ENCODE peak calls at places on chromosomes 12 and 14, in eight cellular contexts. One of them, this sample, is unnamed.

GRCh38 chr14:88941414-88941813 is 117.0 kb downstream of the TTC8 start:
- DNase-seq in fibroblast of mammary gland: no peak
- DNase-seq in A549: no peak
- DNase-seq in dorsolateral prefrontal cortex: no peak
- DNase-seq in heart right ventricle: no peak
- DNase-seq in MM.1S: no peak
- DNase-seq in AG10803: no peak
- DNase-seq in hepatocyte: no peak
- DNase-seq in this sample: no peak

GRCh38 chr12:77231548-77231947 is 166.2 kb upstream of the E2F7 start:
- DNase-seq in AG10803: peak
- DNase-seq in dorsolateral prefrontal cortex: no peak
- DNase-seq in hepatocyte: peak
- DNase-seq in heart right ventricle: peak
- DNase-seq in MM.1S: no peak
- DNase-seq in fibroblast of mammary gland: peak
- DNase-seq in A549: no peak
- DNase-seq in this sample: peak

GRCh38 chr12:100268835-100269564 is 2.0 kb downstream of the SCYL2 start:
- DNase-seq in MM.1S: no peak
- DNase-seq in fibroblast of mammary gland: peak
- DNase-seq in hepatocyte: peak
- DNase-seq in AG10803: no peak
- DNase-seq in A549: no peak
- DNase-seq in heart right ventricle: no peak
- DNase-seq in dorsolateral prefrontal cortex: no peak
- DNase-seq in this sample: no peak

GRCh38 chr12:19031032-19031431 is 98.5 kb upstream of the PLEKHA5 start:
- DNase-seq in A549: peak
- DNase-seq in fibroblast of mammary gland: peak
- DNase-seq in heart right ventricle: no peak
- DNase-seq in hepatocyte: peak
- DNase-seq in dorsolateral prefrontal cortex: no peak
- DNase-seq in AG10803: peak
- DNase-seq in MM.1S: no peak
- DNase-seq in this sample: no peak

GRCh38 chr14:54438703-54439102 is 2.5 kb downstream of the CNIH1 start:
- DNase-seq in heart right ventricle: no peak
- DNase-seq in dorsolateral prefrontal cortex: no peak
- DNase-seq in hepatocyte: no peak
- DNase-seq in A549: no peak
- DNase-seq in fibroblast of mammary gland: no peak
- DNase-seq in MM.1S: no peak
- DNase-seq in AG10803: no peak
- DNase-seq in this sample: no peak

GRCh38 chr14:64654072-64654899 is 49.9 kb upstream of the PLEKHG3 start:
- DNase-seq in heart right ventricle: no peak
- DNase-seq in fibroblast of mammary gland: peak
- DNase-seq in A549: peak
- DNase-seq in dorsolateral prefrontal cortex: no peak
- DNase-seq in AG10803: peak
- DNase-seq in MM.1S: no peak
- DNase-seq in hepatocyte: peak
- DNase-seq in this sample: no peak

GRCh38 chr12:14249368-14249767 is 116.1 kb upstream of the ATF7IP start:
- DNase-seq in A549: no peak
- DNase-seq in heart right ventricle: no peak
- DNase-seq in MM.1S: no peak
- DNase-seq in AG10803: no peak
- DNase-seq in fibroblast of mammary gland: no peak
- DNase-seq in dorsolateral prefrontal cortex: no peak
- DNase-seq in hepatocyte: no peak
- DNase-seq in this sample: no peak

GRCh38 chr14:92940543-92940942 is 17.6 kb downstream of the CHGA start:
- DNase-seq in AG10803: no peak
- DNase-seq in dorsolateral prefrontal cortex: no peak
- DNase-seq in hepatocyte: no peak
- DNase-seq in heart right ventricle: no peak
- DNase-seq in A549: no peak
- DNase-seq in fibroblast of mammary gland: no peak
- DNase-seq in MM.1S: no peak
- DNase-seq in this sample: no peak

GRCh38 chr12:49489154-49489553 is 49.7 kb upstream of the KCNH3 start:
- DNase-seq in hepatocyte: no peak
- DNase-seq in fibroblast of mammary gland: no peak
- DNase-seq in heart right ventricle: no peak
- DNase-seq in dorsolateral prefrontal cortex: no peak
- DNase-seq in A549: no peak
- DNase-seq in AG10803: no peak
- DNase-seq in MM.1S: no peak
- DNase-seq in this sample: no peak

GRCh38 chr14:103071544-103072251 is 12.3 kb upstream of the LBHD2 start:
- DNase-seq in hepatocyte: no peak
- DNase-seq in fibroblast of mammary gland: no peak
- DNase-seq in MM.1S: no peak
- DNase-seq in A549: no peak
- DNase-seq in heart right ventricle: no peak
- DNase-seq in dorsolateral prefrontal cortex: no peak
- DNase-seq in AG10803: no peak
- DNase-seq in this sample: peak

GRCh38 chr12:85623726-85624125 is 212.5 kb downstream of the RASSF9 start:
- DNase-seq in MM.1S: no peak
- DNase-seq in dorsolateral prefrontal cortex: no peak
- DNase-seq in heart right ventricle: no peak
- DNase-seq in AG10803: no peak
- DNase-seq in fibroblast of mammary gland: no peak
- DNase-seq in A549: no peak
- DNase-seq in hepatocyte: no peak
- DNase-seq in this sample: no peak

GRCh38 chr14:54579606-54580005 is 12.7 kb downstream of the SAMD4A start:
- DNase-seq in hepatocyte: peak
- DNase-seq in MM.1S: no peak
- DNase-seq in A549: peak
- DNase-seq in fibroblast of mammary gland: no peak
- DNase-seq in dorsolateral prefrontal cortex: no peak
- DNase-seq in AG10803: peak
- DNase-seq in heart right ventricle: no peak
- DNase-seq in this sample: no peak

GRCh38 chr12:32617549-32617948 is 61.6 kb upstream of the DNM1L start:
- DNase-seq in AG10803: no peak
- DNase-seq in A549: no peak
- DNase-seq in dorsolateral prefrontal cortex: no peak
- DNase-seq in MM.1S: no peak
- DNase-seq in fibroblast of mammary gland: no peak
- DNase-seq in heart right ventricle: no peak
- DNase-seq in hepatocyte: no peak
- DNase-seq in this sample: no peak

GRCh38 chr14:90087433-90087832 is 25.6 kb downstream of the KCNK13 start:
- DNase-seq in dorsolateral prefrontal cortex: peak
- DNase-seq in AG10803: peak
- DNase-seq in MM.1S: no peak
- DNase-seq in fibroblast of mammary gland: peak
- DNase-seq in heart right ventricle: peak
- DNase-seq in hepatocyte: no peak
- DNase-seq in A549: no peak
- DNase-seq in this sample: peak

GRCh38 chr12:22332191-22332590 is 2.3 kb downstream of the ST8SIA1 start:
- DNase-seq in fibroblast of mammary gland: no peak
- DNase-seq in AG10803: no peak
- DNase-seq in hepatocyte: no peak
- DNase-seq in A549: no peak
- DNase-seq in heart right ventricle: no peak
- DNase-seq in dorsolateral prefrontal cortex: no peak
- DNase-seq in MM.1S: no peak
- DNase-seq in this sample: no peak

GRCh38 chr12:22334696-22335290 is at the start of gene ST8SIA1:
- DNase-seq in AG10803: peak
- DNase-seq in MM.1S: peak
- DNase-seq in heart right ventricle: peak
- DNase-seq in A549: peak
- DNase-seq in hepatocyte: peak
- DNase-seq in dorsolateral prefrontal cortex: peak
- DNase-seq in fibroblast of mammary gland: peak
- DNase-seq in this sample: peak

GRCh38 chr12:22333751-22334695 is 484 bp downstream of the ST8SIA1 start:
- DNase-seq in MM.1S: no peak
- DNase-seq in fibroblast of mammary gland: no peak
- DNase-seq in hepatocyte: peak
- DNase-seq in A549: no peak
- DNase-seq in AG10803: no peak
- DNase-seq in dorsolateral prefrontal cortex: peak
- DNase-seq in heart right ventricle: no peak
- DNase-seq in this sample: peak

DNA sequence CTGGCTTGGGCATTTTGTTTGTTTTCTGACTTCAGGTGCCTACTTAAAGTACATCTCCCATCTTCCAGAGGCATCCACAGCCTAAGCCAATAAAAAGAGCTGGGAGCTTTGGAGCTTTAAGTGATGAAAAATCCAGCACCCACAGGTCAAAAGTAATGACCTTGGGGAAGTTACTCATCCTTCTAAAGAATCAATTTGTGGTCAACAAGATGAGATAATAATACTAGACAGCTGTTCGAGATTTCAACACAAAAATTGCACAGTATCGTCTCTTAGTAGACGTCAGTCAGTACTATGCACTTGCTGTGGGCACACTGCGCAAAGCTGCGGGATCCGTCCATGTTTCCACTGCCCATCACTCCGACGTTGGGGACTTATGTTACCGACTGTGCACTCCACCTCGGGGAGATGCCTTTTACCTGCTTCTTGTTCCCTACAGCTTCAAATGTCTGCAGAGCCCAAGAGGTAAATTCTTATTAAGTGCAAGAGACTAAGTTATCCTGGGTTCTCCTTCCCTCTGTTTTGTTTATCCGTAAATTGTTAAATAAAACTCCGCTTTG is 1.2 kb downstream of the ST8SIA1 start:
- DNase-seq in AG10803: peak
- DNase-seq in A549: no peak
- DNase-seq in fibroblast of mammary gland: peak
- DNase-seq in dorsolateral prefrontal cortex: peak
- DNase-seq in heart right ventricle: no peak
- DNase-seq in hepatocyte: no peak
- DNase-seq in MM.1S: no peak
- DNase-seq in this sample: no peak
- H3K4me3 ChIP-seq in AG10803: peak
- H3K4me3 ChIP-seq in A549: no peak
- H3K4me3 ChIP-seq in fibroblast of mammary gland: no peak
- H3K4me3 ChIP-seq in dorsolateral prefrontal cortex: peak
- H3K4me3 ChIP-seq in heart right ventricle: peak
- H3K4me3 ChIP-seq in hepatocyte: no peak
- H3K4me3 ChIP-seq in MM.1S: no peak
- H3K4me3 ChIP-seq in this sample: peak

GRCh38 chr12:56751712-56752598 is at the start of gene PRIM1:
- DNase-seq in AG10803: peak
- DNase-seq in fibroblast of mammary gland: peak
- DNase-seq in A549: peak
- DNase-seq in MM.1S: peak
- DNase-seq in hepatocyte: peak
- DNase-seq in dorsolateral prefrontal cortex: peak
- DNase-seq in heart right ventricle: peak
- DNase-seq in this sample: peak
- TF ChIP-seq CTCF in AG10803: peak
- TF ChIP-seq CTCF in fibroblast of mammary gland: no peak
- TF ChIP-seq CTCF in A549: no peak
- TF ChIP-seq CTCF in MM.1S: no peak
- TF ChIP-seq CTCF in hepatocyte: no peak
- TF ChIP-seq CTCF in dorsolateral prefrontal cortex: peak
- TF ChIP-seq CTCF in heart right ventricle: no peak
- TF ChIP-seq CTCF in this sample: peak

DNA sequence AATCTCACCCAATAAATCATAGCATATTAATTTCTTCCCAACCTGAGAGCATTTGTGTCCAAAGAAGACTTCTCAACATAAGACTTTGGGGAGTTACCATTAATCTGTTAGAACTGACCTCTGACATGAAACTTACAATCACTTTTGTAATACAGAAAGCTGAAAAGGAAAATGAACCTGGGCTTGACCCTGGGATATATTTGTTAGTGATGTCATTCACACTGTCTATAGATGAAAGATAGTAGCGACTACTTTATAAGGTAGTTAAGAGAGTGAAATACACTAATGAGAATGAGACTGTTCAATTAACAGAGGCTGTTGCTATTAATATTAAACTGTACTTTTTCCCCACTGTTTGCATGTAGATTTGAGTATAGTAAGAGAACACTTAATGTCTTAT is 1334.8 kb upstream of the TMEM132C start:
- DNase-seq in hepatocyte: no peak
- DNase-seq in AG10803: no peak
- DNase-seq in dorsolateral prefrontal cortex: no peak
- DNase-seq in MM.1S: no peak
- DNase-seq in fibroblast of mammary gland: no peak
- DNase-seq in A549: no peak
- DNase-seq in heart right ventricle: no peak
- DNase-seq in this sample: no peak
- H3K4me3 ChIP-seq in hepatocyte: no peak
- H3K4me3 ChIP-seq in AG10803: no peak
- H3K4me3 ChIP-seq in dorsolateral prefrontal cortex: no peak
- H3K4me3 ChIP-seq in MM.1S: no peak
- H3K4me3 ChIP-seq in fibroblast of mammary gland: no peak
- H3K4me3 ChIP-seq in A549: no peak
- H3K4me3 ChIP-seq in heart right ventricle: no peak
- H3K4me3 ChIP-seq in this sample: no peak

GRCh38 chr12:111201495-111202236 is 167.2 kb downstream of the PHETA1 start:
- DNase-seq in dorsolateral prefrontal cortex: no peak
- DNase-seq in fibroblast of mammary gland: no peak
- DNase-seq in A549: no peak
- DNase-seq in heart right ventricle: no peak
- DNase-seq in MM.1S: no peak
- DNase-seq in AG10803: no peak
- DNase-seq in hepatocyte: no peak
- DNase-seq in this sample: no peak

GRCh38 chr12:111197545-111197944 is 171.3 kb downstream of the PHETA1 start:
- DNase-seq in AG10803: no peak
- DNase-seq in A549: peak
- DNase-seq in MM.1S: no peak
- DNase-seq in heart right ventricle: no peak
- DNase-seq in dorsolateral prefrontal cortex: no peak
- DNase-seq in hepatocyte: no peak
- DNase-seq in fibroblast of mammary gland: no peak
- DNase-seq in this sample: no peak

GRCh38 chr12:111202237-111202592 is 166.7 kb downstream of the PHETA1 start:
- DNase-seq in MM.1S: no peak
- DNase-seq in heart right ventricle: no peak
- DNase-seq in dorsolateral prefrontal cortex: no peak
- DNase-seq in hepatocyte: no peak
- DNase-seq in fibroblast of mammary gland: no peak
- DNase-seq in A549: no peak
- DNase-seq in AG10803: no peak
- DNase-seq in this sample: no peak

GRCh38 chr12:111203969-111204368 is 164.9 kb downstream of the PHETA1 start:
- DNase-seq in hepatocyte: no peak
- DNase-seq in heart right ventricle: no peak
- DNase-seq in A549: no peak
- DNase-seq in dorsolateral prefrontal cortex: no peak
- DNase-seq in MM.1S: no peak
- DNase-seq in AG10803: no peak
- DNase-seq in fibroblast of mammary gland: no peak
- DNase-seq in this sample: no peak

DNA sequence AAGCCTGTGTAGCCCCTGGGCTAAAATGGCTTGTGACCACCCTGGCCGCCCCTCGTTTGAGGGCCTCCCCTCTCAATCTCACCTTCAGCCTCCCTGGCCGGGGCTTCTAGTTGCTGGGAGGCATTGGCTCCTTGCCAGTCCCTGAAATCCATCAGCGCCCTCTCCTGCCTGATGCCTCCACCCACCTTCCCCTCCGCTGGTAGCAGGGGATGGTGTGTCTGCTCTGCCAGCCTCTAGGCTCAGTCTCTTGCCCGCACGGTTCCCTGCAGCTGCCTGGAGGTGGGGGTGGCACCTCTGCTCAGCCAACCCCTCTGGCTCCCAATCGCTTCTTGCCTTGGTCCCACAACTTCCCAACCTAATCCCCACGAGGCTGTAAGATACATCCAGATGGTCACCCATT is 167.9 kb downstream of the PHETA1 start:
- DNase-seq in dorsolateral prefrontal cortex: no peak
- DNase-seq in hepatocyte: no peak
- DNase-seq in MM.1S: no peak
- DNase-seq in heart right ventricle: no peak
- DNase-seq in A549: no peak
- DNase-seq in AG10803: no peak
- DNase-seq in fibroblast of mammary gland: no peak
- DNase-seq in this sample: no peak
- TF ChIP-seq CTCF in dorsolateral prefrontal cortex: no peak
- TF ChIP-seq CTCF in hepatocyte: no peak
- TF ChIP-seq CTCF in MM.1S: no peak
- TF ChIP-seq CTCF in heart right ventricle: no peak
- TF ChIP-seq CTCF in A549: no peak
- TF ChIP-seq CTCF in AG10803: no peak
- TF ChIP-seq CTCF in fibroblast of mammary gland: no peak
- TF ChIP-seq CTCF in this sample: no peak

This sample was measured in lower lobe of right lung.